ENCODE peak calls at places on chromosomes 5 and 9, in four cellular contexts. One of them, this sample, is unnamed.

GRCh38 chr5:71839049-71839834 is 120.2 kb downstream of the CARTPT start:
- DNase-seq in iris pigment epithelial cell: no peak
- DNase-seq in NCI-H2081 treated with DMSO at 0.1 percent for 48 hours: no peak
- DNase-seq in PC-3: no peak
- DNase-seq in this sample: no peak

GRCh38 chr9:132743886-132744544 is 73.8 kb downstream of the GTF3C4 start:
- DNase-seq in iris pigment epithelial cell: no peak
- DNase-seq in NCI-H2081 treated with DMSO at 0.1 percent for 48 hours: no peak
- DNase-seq in PC-3: no peak
- DNase-seq in this sample: no peak

GRCh38 chr9:131310833-131311554 is 21.5 kb downstream of the PLPP7 start:
- DNase-seq in iris pigment epithelial cell: no peak
- DNase-seq in NCI-H2081 treated with DMSO at 0.1 percent for 48 hours: no peak
- DNase-seq in PC-3: peak; percentile 1
- DNase-seq in this sample: no peak

GRCh38 chr9:128390813-128391711 is 19.9 kb downstream of the URM1 start:
- DNase-seq in iris pigment epithelial cell: no peak
- DNase-seq in NCI-H2081 treated with DMSO at 0.1 percent for 48 hours: no peak
- DNase-seq in PC-3: no peak
- DNase-seq in this sample: no peak

GRCh38 chr5:172450861-172451695 is 3.2 kb downstream of the SH3PXD2B start:
- DNase-seq in iris pigment epithelial cell: peak; percentile 45
- DNase-seq in NCI-H2081 treated with DMSO at 0.1 percent for 48 hours: no peak
- DNase-seq in PC-3: peak; percentile 35
- DNase-seq in this sample: no peak

GRCh38 chr9:125255781-125256391 is 5.7 kb upstream of the GAPVD1 start:
- DNase-seq in iris pigment epithelial cell: no peak
- DNase-seq in NCI-H2081 treated with DMSO at 0.1 percent for 48 hours: no peak
- DNase-seq in PC-3: peak; percentile 26
- DNase-seq in this sample: no peak

GRCh38 chr5:36444582-36444999 is 142.9 kb upstream of the RANBP3L start:
- DNase-seq in iris pigment epithelial cell: no peak
- DNase-seq in NCI-H2081 treated with DMSO at 0.1 percent for 48 hours: no peak
- DNase-seq in PC-3: peak; percentile 86
- DNase-seq in this sample: no peak

GRCh38 chr5:180804129-180804601 is 1.6 kb upstream of the MGAT1 start:
- DNase-seq in iris pigment epithelial cell: no peak
- DNase-seq in NCI-H2081 treated with DMSO at 0.1 percent for 48 hours: no peak
- DNase-seq in PC-3: no peak
- DNase-seq in this sample: no peak

GRCh38 chr5:12626556-12626955 is 722.3 kb upstream of the CTNND2 start:
- DNase-seq in iris pigment epithelial cell: no peak
- DNase-seq in NCI-H2081 treated with DMSO at 0.1 percent for 48 hours: no peak
- DNase-seq in PC-3: no peak
- DNase-seq in this sample: no peak

GRCh38 chr9:36924071-36924470 is 110.0 kb downstream of the PAX5 start:
- DNase-seq in iris pigment epithelial cell: peak; percentile 90
- DNase-seq in NCI-H2081 treated with DMSO at 0.1 percent for 48 hours: no peak
- DNase-seq in PC-3: peak; percentile 96
- DNase-seq in this sample: no peak

GRCh38 chr5:72510610-72511121 is 3.5 kb upstream of the ZNF366 start:
- DNase-seq in iris pigment epithelial cell: peak; percentile 71
- DNase-seq in NCI-H2081 treated with DMSO at 0.1 percent for 48 hours: no peak
- DNase-seq in PC-3: peak; percentile 48
- DNase-seq in this sample: no peak

GRCh38 chr9:109258619-109259321 is 62.1 kb downstream of the EPB41L4B start:
- DNase-seq in iris pigment epithelial cell: no peak
- DNase-seq in NCI-H2081 treated with DMSO at 0.1 percent for 48 hours: no peak
- DNase-seq in PC-3: no peak
- DNase-seq in this sample: peak; percentile 51

GRCh38 chr5:59007460-59008063 is 424.7 kb downstream of the RAB3C start:
- DNase-seq in iris pigment epithelial cell: no peak
- DNase-seq in NCI-H2081 treated with DMSO at 0.1 percent for 48 hours: no peak
- DNase-seq in PC-3: peak; percentile 55
- DNase-seq in this sample: peak; percentile 20

GRCh38 chr9:113523421-113524141 is 60.1 kb downstream of the RGS3 start:
- DNase-seq in iris pigment epithelial cell: no peak
- DNase-seq in NCI-H2081 treated with DMSO at 0.1 percent for 48 hours: no peak
- DNase-seq in PC-3: no peak
- DNase-seq in this sample: no peak

GRCh38 chr5:172686111-172686510 is 45.0 kb downstream of the NEURL1B start:
- DNase-seq in iris pigment epithelial cell: no peak
- DNase-seq in NCI-H2081 treated with DMSO at 0.1 percent for 48 hours: no peak
- DNase-seq in PC-3: peak; percentile 48
- DNase-seq in this sample: no peak

GRCh38 chr5:138517437-138517836 is 25.6 kb downstream of the ETF1 start:
- DNase-seq in iris pigment epithelial cell: no peak
- DNase-seq in NCI-H2081 treated with DMSO at 0.1 percent for 48 hours: no peak
- DNase-seq in PC-3: no peak
- DNase-seq in this sample: no peak

GRCh38 chr9:105083246-105083645 is 155.3 kb upstream of the ABCA1 start:
- DNase-seq in iris pigment epithelial cell: no peak
- DNase-seq in NCI-H2081 treated with DMSO at 0.1 percent for 48 hours: no peak
- DNase-seq in PC-3: no peak
- DNase-seq in this sample: no peak

GRCh38 chr5:179345429-179346321 is at the start of gene ADAMTS2:
- DNase-seq in iris pigment epithelial cell: peak; percentile 41
- DNase-seq in NCI-H2081 treated with DMSO at 0.1 percent for 48 hours: no peak
- DNase-seq in PC-3: no peak
- DNase-seq in this sample: no peak

GRCh38 chr5:17148481-17148880 is 69.0 kb upstream of the BASP1 start:
- DNase-seq in iris pigment epithelial cell: no peak
- DNase-seq in NCI-H2081 treated with DMSO at 0.1 percent for 48 hours: no peak
- DNase-seq in PC-3: no peak
- DNase-seq in this sample: no peak

GRCh38 chr5:8418049-8418426 is 549.1 kb downstream of the MTRR start:
- DNase-seq in iris pigment epithelial cell: no peak
- DNase-seq in NCI-H2081 treated with DMSO at 0.1 percent for 48 hours: no peak
- DNase-seq in PC-3: peak; percentile 95
- DNase-seq in this sample: no peak

GRCh38 chr5:72210913-72211670 is 103.8 kb downstream of the MAP1B start:
- DNase-seq in iris pigment epithelial cell: peak; percentile 82
- DNase-seq in NCI-H2081 treated with DMSO at 0.1 percent for 48 hours: no peak
- DNase-seq in PC-3: peak; percentile 64
- DNase-seq in this sample: no peak

GRCh38 chr9:135246248-135247173 is 159.0 kb downstream of the OLFM1 start:
- DNase-seq in iris pigment epithelial cell: no peak
- DNase-seq in NCI-H2081 treated with DMSO at 0.1 percent for 48 hours: no peak
- DNase-seq in PC-3: no peak
- DNase-seq in this sample: no peak

GRCh38 chr9:133509179-133510083 is 15.3 kb downstream of the MYMK start:
- DNase-seq in iris pigment epithelial cell: no peak
- DNase-seq in NCI-H2081 treated with DMSO at 0.1 percent for 48 hours: peak; percentile 89
- DNase-seq in PC-3: peak; percentile 35
- DNase-seq in this sample: peak; percentile 91

GRCh38 chr9:5085993-5086392 is 99.4 kb downstream of the INSL6 start:
- DNase-seq in iris pigment epithelial cell: no peak
- DNase-seq in NCI-H2081 treated with DMSO at 0.1 percent for 48 hours: no peak
- DNase-seq in PC-3: no peak
- DNase-seq in this sample: no peak

GRCh38 chr9:98317134-98317857 is 61.8 kb upstream of the TBC1D2 start:
- DNase-seq in iris pigment epithelial cell: peak; percentile 58
- DNase-seq in NCI-H2081 treated with DMSO at 0.1 percent for 48 hours: no peak
- DNase-seq in PC-3: peak; percentile 14
- DNase-seq in this sample: no peak